ENCODE peak calls at places on chromosomes 11 and 22, in ten cellular contexts. O is GM23248; K is dorsolateral prefrontal cortex; L is substantia nigra; H is stimulated activated naive B cell treated with anti-CD40 and anti-IgM and Interleukin-4, amounts not matched to agents 10 μg/mL and 1 μg/mL and 100 μg/mL, for 72 hours; W is nucleus accumbens; A is AG09309; R is thoracic aorta; C is cardiac fibroblast; U is aorta. M is an unnamed sample.

GRCh38 chr11:110837535-110838127 is 125.4 kb upstream of the ARHGAP20 start:
- DNase-seq in O (no peak), K (no peak), L (no peak), H (peak; percentile 1), W (no peak), A (no peak), R (no peak), C (no peak), U (no peak), M (no peak)

GRCh38 chr22:39183991-39184585 is 31.6 kb upstream of the CBX7 start:
- DNase-seq in O (peak; percentile 89), K (no peak), L (no peak), H (no peak), W (no peak), A (no peak), R (no peak), C (peak; percentile 82), U (peak; percentile 69), M (peak; percentile 65)

GRCh38 chr11:14578551-14578956 is 58.4 kb upstream of the PSMA1 start:
- DNase-seq in O (no peak), K (no peak), L (peak; percentile 9), H (peak; percentile 61), W (no peak), A (no peak), R (no peak), C (peak; percentile 83), U (no peak), M (peak; percentile 82)

GRCh38 chr22:35313311-35314121 is 13.8 kb downstream of the TOM1 start:
- DNase-seq in O (peak; percentile 97), K (no peak), L (no peak), H (peak; percentile 39), W (no peak), A (peak; percentile 84), R (peak; percentile 62), C (peak; percentile 97), U (peak; percentile 77), M (peak; percentile 70)

GRCh38 chr11:1198766-1199688 is 23.8 kb upstream of the MUC5B start:
- DNase-seq in O (no peak), K (no peak), L (no peak), H (no peak), W (no peak), A (no peak), R (no peak), C (no peak), U (peak; percentile 75), M (no peak)

GRCh38 chr11:72693271-72693968 is 19.2 kb upstream of the PDE2A start:
- DNase-seq in O (no peak), K (no peak), L (no peak), H (no peak), W (no peak), A (no peak), R (no peak), C (no peak), U (no peak), M (no peak)

GRCh38 chr11:77672276-77672675 is 34.7 kb upstream of the CLNS1A start:
- DNase-seq in O (peak; percentile 92), K (no peak), L (no peak), H (no peak), W (no peak), A (peak; percentile 97), R (no peak), C (peak; percentile 94), U (no peak), M (no peak)

GRCh38 chr11:97617031-97617430 is 1227.2 kb downstream of the JRKL start:
- DNase-seq in O (no peak), K (no peak), L (no peak), H (no peak), W (no peak), A (no peak), R (no peak), C (no peak), U (no peak), M (no peak)

M was measured in HepG2.